ENCODE peak calls at places on chromosomes 2 and 18, in four cellular contexts. N, Q, M and Y are unnamed samples.

GRCh38 chr2:26584656-26585055 is 56.5 kb downstream of the CIB4 start:
- DNase-seq in N (no peak), Q (no peak), M (no peak), Y (no peak)

GRCh38 chr2:42959148-42959992 is 167.0 kb upstream of the HAAO start:
- DNase-seq in N (no peak), Q (no peak), M (no peak), Y (no peak)

GRCh38 chr18:67456691-67457090 is 59.8 kb downstream of the DSEL start:
- DNase-seq in N (no peak), Q (no peak), M (no peak), Y (no peak)

GRCh38 chr2:199850718-199851498 is at the start of gene FTCDNL1:
- DNase-seq in N (peak; percentile 56), Q (peak; percentile 75), M (peak; percentile 76), Y (peak; percentile 81)

GRCh38 chr2:8663997-8664396 is 17.9 kb upstream of the ID2 start:
- DNase-seq in N (no peak), Q (no peak), M (no peak), Y (no peak)

GRCh38 chr2:204950695-204951094 is 405.4 kb downstream of the PARD3B start:
- DNase-seq in N (no peak), Q (no peak), M (peak; percentile 14), Y (no peak)

GRCh38 chr2:98469862-98470544 is 25.3 kb downstream of the INPP4A start:
- DNase-seq in N (no peak), Q (no peak), M (no peak), Y (no peak)

GRCh38 chr2:134235771-134236170 is 18.1 kb upstream of the MGAT5 start:
- DNase-seq in N (no peak), Q (no peak), M (no peak), Y (no peak)

GRCh38 chr18:51053822-51054221 is 23.8 kb downstream of the SMAD4 start:
- DNase-seq in N (no peak), Q (no peak), M (no peak), Y (peak; percentile 29)

GRCh38 chr2:203636896-203637818 is 69.3 kb upstream of the CD28 start:
- DNase-seq in N (no peak), Q (no peak), M (peak; percentile 28), Y (no peak)

GRCh38 chr2:241188386-241189092 is at the start of gene ANO7:
- DNase-seq in N (no peak), Q (no peak), M (peak; percentile 8), Y (peak; percentile 41)

GRCh38 chr2:36455788-36456187 is 100.2 kb downstream of the CRIM1 start:
- DNase-seq in N (no peak), Q (no peak), M (no peak), Y (no peak)

GRCh38 chr2:27591745-27592144 is 8.9 kb downstream of the ZNF512 start:
- DNase-seq in N (no peak), Q (no peak), M (no peak), Y (no peak)

GRCh38 chr18:45722899-45723298 is 1.1 kb upstream of the SLC14A1 start:
- DNase-seq in N (peak; percentile 75), Q (peak; percentile 64), M (peak; percentile 79), Y (peak; percentile 79)

GRCh38 chr2:33746401-33746800 is 147.3 kb upstream of the FAM98A start:
- DNase-seq in N (no peak), Q (no peak), M (no peak), Y (no peak)

GRCh38 chr2:58680938-58681337 is 439.8 kb upstream of the FANCL start:
- DNase-seq in N (no peak), Q (peak; percentile 37), M (no peak), Y (no peak)

GRCh38 chr2:59181347-59181746 is 940.2 kb upstream of the FANCL start:
- DNase-seq in N (no peak), Q (no peak), M (no peak), Y (no peak)

GRCh38 chr2:46268196-46268595 is 29.0 kb upstream of the EPAS1 start:
- DNase-seq in N (no peak), Q (no peak), M (no peak), Y (no peak)

GRCh38 chr18:27447930-27448329 is 262.8 kb upstream of the CHST9 start:
- DNase-seq in N (no peak), Q (no peak), M (no peak), Y (no peak)

GRCh38 chr18:59961086-59961485 is 61.3 kb downstream of the PMAIP1 start:
- DNase-seq in N (no peak), Q (peak; percentile 76), M (no peak), Y (peak; percentile 58)

GRCh38 chr18:60003610-60004185 is 103.9 kb downstream of the PMAIP1 start:
- DNase-seq in N (no peak), Q (no peak), M (no peak), Y (no peak)

GRCh38 chr18:62556397-62556796 is 33.6 kb downstream of the ZCCHC2 start:
- DNase-seq in N (no peak), Q (no peak), M (no peak), Y (no peak)

GRCh38 chr2:235055891-235056516 is 104.2 kb downstream of the SH3BP4 start:
- DNase-seq in N (no peak), Q (peak; percentile 47), M (peak; percentile 23), Y (no peak)